ENCODE peak calls at places on chromosomes 6 and 20, in four cellular contexts. One of them, this sample, is unnamed.
A peak's percentile ranks its signal among the peaks of the same experiment; 100 is the strongest.

GRCh38 chr6:17281100-17281496 is at the start of gene RBM24:
- DNase-seq in Daoy: peak; percentile 84
- DNase-seq in GM13976: peak; percentile 37
- DNase-seq in A172: peak; percentile 43
- DNase-seq in this sample: peak; percentile 50

GRCh38 chr6:40328376-40328987 is 258.7 kb downstream of the LRFN2 start:
- DNase-seq in Daoy: peak; percentile 22
- DNase-seq in GM13976: no peak
- DNase-seq in A172: peak; percentile 6
- DNase-seq in this sample: no peak

GRCh38 chr20:31824125-31824485 is 4.9 kb downstream of the MYLK2 start:
- DNase-seq in Daoy: no peak
- DNase-seq in GM13976: no peak
- DNase-seq in A172: no peak
- DNase-seq in this sample: no peak

GRCh38 chr6:98657764-98658163 is 176.6 kb upstream of the POU3F2 start:
- DNase-seq in Daoy: peak; percentile 49
- DNase-seq in GM13976: no peak
- DNase-seq in A172: peak; percentile 28
- DNase-seq in this sample: peak; percentile 13

GRCh38 chr6:12208190-12208589 is 82.0 kb upstream of the EDN1 start:
- DNase-seq in Daoy: peak; percentile 54
- DNase-seq in GM13976: no peak
- DNase-seq in A172: peak; percentile 81
- DNase-seq in this sample: no peak

GRCh38 chr20:56776345-56776744 is 147.2 kb downstream of the TFAP2C start:
- DNase-seq in Daoy: no peak
- DNase-seq in GM13976: no peak
- DNase-seq in A172: no peak
- DNase-seq in this sample: no peak

GRCh38 chr6:89275900-89276299 is 39.2 kb downstream of the GABRR2 start:
- DNase-seq in Daoy: no peak
- DNase-seq in GM13976: no peak
- DNase-seq in A172: no peak
- DNase-seq in this sample: no peak

GRCh38 chr6:33147807-33148666 is 44.2 kb downstream of the COL11A2 start:
- DNase-seq in Daoy: peak; percentile 39
- DNase-seq in GM13976: peak; percentile 42
- DNase-seq in A172: peak; percentile 32
- DNase-seq in this sample: peak; percentile 58

GRCh38 chr20:63376283-63377250 is 15.4 kb upstream of the CHRNA4 start:
- DNase-seq in Daoy: no peak
- DNase-seq in GM13976: no peak
- DNase-seq in A172: no peak
- DNase-seq in this sample: no peak

GRCh38 chr6:90035047-90035678 is 140.9 kb downstream of the GJA10 start:
- DNase-seq in Daoy: no peak
- DNase-seq in GM13976: no peak
- DNase-seq in A172: no peak
- DNase-seq in this sample: no peak

GRCh38 chr6:34176261-34177031 is 30.6 kb upstream of the GRM4 start:
- DNase-seq in Daoy: no peak
- DNase-seq in GM13976: peak; percentile 13
- DNase-seq in A172: no peak
- DNase-seq in this sample: no peak

GRCh38 chr6:136166815-136167214 is 83.3 kb downstream of the MTFR2 start:
- DNase-seq in Daoy: no peak
- DNase-seq in GM13976: no peak
- DNase-seq in A172: no peak
- DNase-seq in this sample: no peak

GRCh38 chr6:48476257-48476656 is 365.3 kb upstream of the PTCHD4 start:
- DNase-seq in Daoy: no peak
- DNase-seq in GM13976: no peak
- DNase-seq in A172: peak; percentile 6
- DNase-seq in this sample: peak; percentile 28

GRCh38 chr20:17495826-17496225 is 35.4 kb downstream of the BFSP1 start:
- DNase-seq in Daoy: no peak
- DNase-seq in GM13976: no peak
- DNase-seq in A172: no peak
- DNase-seq in this sample: no peak

GRCh38 chr6:26183581-26184408 is 96.6 kb downstream of the HFE start:
- DNase-seq in Daoy: no peak
- DNase-seq in GM13976: peak; percentile 65
- DNase-seq in A172: peak; percentile 89
- DNase-seq in this sample: peak; percentile 89

GRCh38 chr6:157244175-157244574 is 79.1 kb downstream of the TMEM242 start:
- DNase-seq in Daoy: no peak
- DNase-seq in GM13976: no peak
- DNase-seq in A172: peak; percentile 24
- DNase-seq in this sample: no peak

GRCh38 chr6:45049188-45049843 is 278.8 kb upstream of the RUNX2 start:
- DNase-seq in Daoy: peak; percentile 21
- DNase-seq in GM13976: no peak
- DNase-seq in A172: peak; percentile 51
- DNase-seq in this sample: no peak